ENCODE peak calls at places on chromosomes 1 and 21, in six cellular contexts. E is testis, W is right lobe of liver, O is astrocyte, C is heart right ventricle, F is GM23248. I is an unnamed sample. For H3K36me3, the result is how much of the 10 kb centered on the place peaks cover.

GRCh38 chr1:50851034-50851433 is 109.0 kb downstream of the FAF1 start:
- DNase-seq in W (no peak), F (no peak), C (no peak), E (no peak), O (no peak), I (no peak)

GRCh38 chr1:86852737-86853408 is 61.1 kb downstream of the SELENOF start:
- DNase-seq in C (no peak), F (no peak), O (no peak), E (no peak), W (no peak), I (no peak)

GRCh38 chr1:220983877-220984635 is 104.8 kb downstream of the HLX start:
- DNase-seq in F (no peak), W (peak), E (no peak), C (no peak), O (no peak), I (peak)

GRCh38 chr1:2554621-2555387 is 1.4 kb upstream of the TNFRSF14 start:
- DNase-seq in E (no peak), C (peak), F (no peak), O (no peak), W (no peak), I (peak)

GRCh38 chr1:3454811-3455618 is 550 bp downstream of the ARHGEF16 start:
- DNase-seq in C (peak), E (peak), W (peak), O (no peak), F (no peak), I (peak)

GRCh38 chr1:227796359-227796915 is 19.0 kb upstream of the PRSS38 start:
- DNase-seq in O (no peak), F (no peak), C (no peak), E (no peak), W (no peak), I (no peak)

GRCh38 chr21:27511241-27511640 is 544.4 kb upstream of the ADAMTS5 start:
- DNase-seq in O (no peak), F (no peak), W (no peak), E (no peak), C (no peak), I (no peak)

GRCh38 chr1:96488777-96489176 is 232.8 kb upstream of the PTBP2 start:
- DNase-seq in F (no peak), W (no peak), O (no peak), E (no peak), C (no peak), I (no peak)

GRCh38 chr21:29075706-29076447 is 2.4 kb upstream of the CCT8 start:
- DNase-seq in C (no peak), W (no peak), E (no peak), F (peak), O (peak), I (no peak)

GRCh38 chr1:176241385-176242015 is 34.4 kb upstream of the COP1 start:
- DNase-seq in F (peak), O (peak), W (no peak), E (no peak), C (no peak), I (no peak)

GRCh38 chr1:109634771-109635750 is 15.4 kb downstream of the AMPD2 start:
- DNase-seq in W (no peak), F (no peak), C (no peak), E (no peak), O (no peak), I (no peak)

GRCh38 chr1:223175032-223175431 is 32.0 kb upstream of the TLR5 start:
- DNase-seq in F (peak), C (peak), E (peak), O (no peak), W (no peak), I (peak)

GRCh38 chr21:33643658-33644311 is 1.5 kb downstream of the ITSN1 start:
- DNase-seq in O (peak), W (no peak), F (peak), C (no peak), E (peak), I (peak)

GRCh38 chr1:20174937-20175666 is 10.8 kb upstream of the UBXN10 start:
- DNase-seq in C (no peak), F (peak), E (no peak), O (no peak), W (no peak), I (no peak)

GRCh38 chr21:31476551-31477120 is 132.6 kb upstream of the TIAM1 start:
- DNase-seq in E (no peak), O (peak), C (no peak), F (peak), W (no peak), I (no peak)

GRCh38 chr1:58447047-58447446 is 99.5 kb downstream of the OMA1 start:
- DNase-seq in F (no peak), W (no peak), E (no peak), O (no peak), C (no peak), I (no peak)

GRCh38 chr21:17828223-17828622 is 9.1 kb upstream of the C21orf91 start:
- DNase-seq in F (peak), W (no peak), O (peak), E (no peak), C (no peak), I (no peak)

GRCh38 chr1:241423541-241424479 is 66.8 kb upstream of the RGS7 start:
- DNase-seq in C (no peak), E (peak), O (peak), W (no peak), F (peak), I (peak)

GRCh38 chr1:204976666-204977065 is 66.3 kb upstream of the CNTN2 start:
- DNase-seq in W (no peak), E (no peak), C (no peak), O (no peak), F (no peak), I (no peak)

GRCh38 chr1:59692591-59692990 is 122.2 kb upstream of the HOOK1 start:
- DNase-seq in O (peak), F (peak), C (no peak), W (no peak), E (no peak), I (no peak)

DNA sequence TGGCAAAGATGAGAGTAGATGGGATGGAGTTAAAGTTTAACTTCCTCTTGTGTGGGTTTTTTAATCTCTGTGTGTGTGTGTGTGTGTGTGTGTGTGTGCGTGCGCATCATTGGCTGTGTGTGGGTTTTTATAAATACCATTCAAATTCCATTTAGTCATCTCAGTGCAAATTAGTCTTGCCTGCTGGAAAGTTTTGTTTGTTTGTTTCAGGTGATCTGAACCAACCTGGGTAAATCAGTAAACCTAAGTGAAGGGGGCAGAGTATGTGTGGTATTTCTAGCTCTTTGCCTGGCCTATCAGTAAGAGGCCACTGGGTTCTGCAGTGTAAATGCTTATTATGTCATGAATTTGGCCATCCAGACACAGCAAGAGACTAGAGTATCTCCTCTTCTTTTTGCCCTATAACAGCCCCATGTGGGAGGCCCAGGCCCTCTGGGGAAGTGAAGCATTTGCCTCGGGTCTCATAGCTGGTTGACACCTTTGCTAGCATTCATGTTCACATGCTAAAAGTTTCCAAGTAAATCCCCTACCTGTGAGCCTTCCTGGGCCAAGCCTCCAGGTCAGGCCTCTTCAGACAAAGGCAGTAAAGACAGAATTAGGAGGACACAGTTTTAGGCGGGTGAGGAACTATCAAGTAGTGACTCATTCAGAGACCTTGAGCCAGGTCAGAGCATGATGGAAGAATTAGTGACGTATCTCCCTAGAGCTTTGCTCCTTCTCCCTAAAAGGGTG is 14.7 kb downstream of the INTS3 start:
- DNase-seq in F (peak), O (peak), E (no peak), W (peak), C (no peak), I (no peak)
- H3K36me3 ChIP-seq in F (under half), O (under half), E (under half), W (under half), C (half or more), I (half or more)

GRCh38 chr21:36965720-36966065 is 776 bp downstream of the HLCS start:
- DNase-seq in F (no peak), C (no peak), O (no peak), E (no peak), W (no peak), I (no peak)

GRCh38 chr21:36966846-36967657 is 583 bp upstream of the HLCS start:
- DNase-seq in O (no peak), W (no peak), E (peak), C (no peak), F (peak), I (peak)

GRCh38 chr21:36964832-36965719 is 1.4 kb downstream of the HLCS start:
- DNase-seq in F (no peak), O (no peak), E (no peak), C (no peak), W (no peak), I (no peak)

GRCh38 chr21:36964398-36964797 is 2.1 kb downstream of the HLCS start:
- DNase-seq in C (no peak), F (no peak), E (no peak), W (no peak), O (no peak), I (no peak)

DNA sequence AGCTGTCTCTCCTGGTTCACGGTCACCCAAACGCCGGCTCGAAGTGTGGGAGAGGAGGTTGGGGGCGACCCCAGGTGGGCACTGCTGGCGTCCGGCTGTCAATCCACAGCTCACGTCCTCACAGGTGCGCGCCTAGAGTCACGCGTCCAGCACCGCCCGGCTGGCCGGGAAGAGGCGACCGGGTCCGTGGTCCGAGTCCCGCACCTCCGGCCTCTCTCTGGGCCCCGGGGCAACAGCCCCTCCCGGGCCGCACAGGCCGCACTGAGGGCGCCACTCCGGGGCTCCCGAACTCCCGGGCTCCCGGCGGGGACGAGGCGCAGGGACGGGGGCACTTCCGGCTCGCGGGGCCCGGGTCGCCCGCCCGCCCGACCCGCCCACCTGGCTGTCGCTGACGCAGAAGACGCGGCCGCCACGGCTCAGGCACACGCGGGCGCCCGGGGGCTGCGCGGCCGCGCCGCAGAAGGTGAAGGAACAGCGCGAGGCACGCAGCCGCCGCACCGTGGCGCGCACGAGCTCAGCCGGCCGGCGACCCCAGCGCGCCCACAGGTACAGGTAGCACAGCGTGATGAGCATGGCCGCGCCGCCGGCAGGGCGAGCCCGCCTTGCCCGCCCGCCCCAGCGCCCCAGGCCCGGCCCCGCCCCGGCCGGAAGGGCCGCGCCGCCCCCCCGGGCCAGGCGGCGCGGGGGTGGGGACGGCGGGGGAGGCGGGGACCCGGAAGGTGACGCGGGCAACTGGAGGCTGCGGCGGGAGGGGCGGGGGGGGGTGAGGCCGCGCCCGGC is at the start of gene HLCS:
- DNase-seq in E (peak), O (peak), F (peak), C (peak), W (peak), I (peak)
- H3K27ac ChIP-seq in E (peak), O (peak), F (peak), C (peak), W (peak), I (peak)

GRCh38 chr1:94539496-94539895 is 2.1 kb downstream of the F3 start:
- DNase-seq in E (peak), C (peak), F (peak), O (peak), W (no peak), I (no peak)
- H3K4me3 ChIP-seq in E (peak), C (peak), F (peak), O (peak), W (no peak), I (no peak)

DNA sequence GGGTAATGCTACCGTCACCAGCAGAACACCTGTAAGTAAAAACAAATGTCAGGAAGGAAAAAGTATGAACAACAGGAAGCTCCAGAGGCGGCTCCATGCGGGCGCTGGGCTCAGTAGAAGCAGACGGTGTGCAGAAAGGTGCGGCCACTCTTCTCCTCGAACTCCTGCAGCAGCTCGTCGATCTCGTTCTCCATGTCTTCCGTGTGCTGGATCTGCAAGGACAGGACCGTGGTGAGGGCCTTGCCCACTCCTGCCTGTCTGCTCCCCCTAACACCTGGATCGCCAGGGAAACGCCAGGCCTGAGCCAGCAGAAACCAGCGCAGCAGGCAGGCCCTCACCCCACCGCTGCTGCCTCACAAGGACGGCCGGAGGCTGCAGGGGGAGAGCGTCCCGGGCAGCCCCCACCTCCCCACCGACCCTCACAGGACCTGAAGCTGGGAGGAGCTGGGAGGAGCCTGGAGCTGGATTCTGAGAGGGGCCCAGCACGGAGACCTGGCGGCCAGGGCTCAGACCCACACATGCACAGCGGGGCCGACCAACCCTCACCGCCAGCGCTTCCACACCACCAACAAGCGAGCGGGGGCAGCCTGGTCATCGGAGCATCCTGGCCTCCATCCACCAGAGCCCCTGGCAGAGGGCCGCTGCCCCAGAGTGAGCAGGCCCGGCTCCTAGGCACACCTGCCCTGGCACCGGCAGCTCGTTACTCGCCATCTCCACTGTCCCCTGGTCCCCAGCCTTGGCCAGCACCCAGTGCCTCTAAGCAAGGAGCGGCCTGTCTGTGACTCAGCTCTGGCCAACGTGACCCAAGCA is 1.7 kb upstream of the TMEM240 start:
- DNase-seq in E (no peak), C (no peak), F (no peak), O (no peak), W (no peak), I (no peak)
- H3K36me3 ChIP-seq in E (under half), C (under half), F (under half), O (under half), W (under half), I (under half)

DNA sequence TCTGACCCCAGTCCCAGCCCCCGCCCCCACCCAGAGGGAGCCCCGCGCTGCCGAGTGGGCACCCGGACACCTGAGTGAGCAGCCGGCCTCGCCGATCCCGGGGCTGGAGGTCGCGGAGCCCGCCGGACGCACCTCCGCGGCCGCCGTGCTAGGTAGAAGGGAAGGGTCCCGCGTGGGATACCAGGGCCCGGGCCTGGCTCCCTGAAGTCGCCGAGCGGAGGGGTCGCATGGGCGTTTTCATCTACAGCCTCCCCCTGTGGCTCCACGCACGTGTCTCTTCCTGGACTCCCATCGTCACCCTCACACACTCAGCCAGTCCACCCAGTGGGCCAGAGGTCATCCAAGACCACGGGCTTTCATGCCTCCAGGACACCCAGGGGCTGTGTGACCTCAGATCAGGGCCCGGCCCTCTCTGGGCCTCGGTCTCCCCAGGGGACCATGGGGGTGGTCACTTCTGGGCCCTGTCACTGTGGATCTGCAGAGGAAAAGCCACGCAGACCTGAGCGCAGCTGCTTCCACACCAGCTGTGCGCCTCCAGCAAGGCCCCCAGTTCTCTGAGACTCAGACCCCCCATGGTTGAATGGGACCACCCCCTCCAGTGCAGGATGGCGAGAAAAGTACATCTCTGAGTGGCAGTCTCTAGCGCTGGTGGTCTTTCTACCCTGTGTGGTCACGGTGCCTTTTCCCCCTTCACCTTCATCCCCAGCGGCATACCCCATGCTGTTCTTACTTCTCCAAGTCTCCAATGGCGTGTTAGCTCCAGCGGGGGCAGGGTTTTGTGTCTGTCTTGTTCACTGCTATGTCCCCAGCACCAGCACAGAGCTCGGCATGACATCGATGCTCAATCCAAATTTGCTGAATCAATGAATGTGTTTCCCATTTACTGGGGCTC is 574 bp upstream of the SDC3 start:
- DNase-seq in O (no peak), W (no peak), F (no peak), C (no peak), E (no peak), I (peak)
- H3K27ac ChIP-seq in O (no peak), W (no peak), F (no peak), C (peak), E (no peak), I (peak)